ENCODE peak calls at places on chromosome 4, in four cellular contexts. One of them, this sample, is unnamed. For H3K27me3, the result is how much of the 10 kb centered on the place peaks cover.

GRCh38 chr4:172656055-172656454 is 512.6 kb upstream of the GALNT7 start:
- DNase-seq in fibroblast of lung: no peak
- DNase-seq in HCT116: no peak
- DNase-seq in hepatocyte: no peak
- DNase-seq in this sample: no peak

GRCh38 chr4:152115794-152116193 is 355.0 kb upstream of the GATB start:
- DNase-seq in HCT116: no peak
- DNase-seq in hepatocyte: no peak
- DNase-seq in fibroblast of lung: no peak
- DNase-seq in this sample: peak

GRCh38 chr4:142336251-142336934 is 509.7 kb downstream of the INPP4B start:
- DNase-seq in hepatocyte: no peak
- DNase-seq in fibroblast of lung: no peak
- DNase-seq in HCT116: no peak
- DNase-seq in this sample: no peak

GRCh38 chr4:110769578-110769977 is 146.7 kb upstream of the PITX2 start:
- DNase-seq in fibroblast of lung: no peak
- DNase-seq in HCT116: no peak
- DNase-seq in hepatocyte: no peak
- DNase-seq in this sample: no peak

GRCh38 chr4:31086771-31087330 is 366.7 kb downstream of the PCDH7 start:
- DNase-seq in HCT116: no peak
- DNase-seq in hepatocyte: no peak
- DNase-seq in fibroblast of lung: peak
- DNase-seq in this sample: no peak

GRCh38 chr4:139243448-139244365 is 36.3 kb downstream of the MGARP start:
- DNase-seq in fibroblast of lung: peak
- DNase-seq in HCT116: no peak
- DNase-seq in hepatocyte: peak
- DNase-seq in this sample: no peak

GRCh38 chr4:39464886-39465501 is 6.1 kb downstream of the LIAS start:
- DNase-seq in hepatocyte: peak
- DNase-seq in HCT116: peak
- DNase-seq in fibroblast of lung: peak
- DNase-seq in this sample: peak

GRCh38 chr4:70367813-70368212 is 7.3 kb downstream of the SMR3A start:
- DNase-seq in hepatocyte: no peak
- DNase-seq in fibroblast of lung: no peak
- DNase-seq in HCT116: no peak
- DNase-seq in this sample: no peak

GRCh38 chr4:118154643-118155042 is 120.4 kb downstream of the NDST3 start:
- DNase-seq in fibroblast of lung: peak
- DNase-seq in hepatocyte: no peak
- DNase-seq in HCT116: no peak
- DNase-seq in this sample: no peak

GRCh38 chr4:5500165-5500564 is 208.2 kb downstream of the EVC2 start:
- DNase-seq in hepatocyte: no peak
- DNase-seq in HCT116: no peak
- DNase-seq in fibroblast of lung: peak
- DNase-seq in this sample: no peak

GRCh38 chr4:48093949-48094550 is 40.0 kb downstream of the TXK start:
- DNase-seq in fibroblast of lung: peak
- DNase-seq in HCT116: no peak
- DNase-seq in hepatocyte: peak
- DNase-seq in this sample: peak

GRCh38 chr4:128512161-128512560 is 224.5 kb upstream of the PGRMC2 start:
- DNase-seq in fibroblast of lung: no peak
- DNase-seq in HCT116: no peak
- DNase-seq in hepatocyte: no peak
- DNase-seq in this sample: peak

GRCh38 chr4:108559067-108559793 is 61.1 kb upstream of the RPL34 start:
- DNase-seq in hepatocyte: no peak
- DNase-seq in fibroblast of lung: no peak
- DNase-seq in HCT116: no peak
- DNase-seq in this sample: peak

GRCh38 chr4:121633642-121634041 is 63.1 kb downstream of the ANXA5 start:
- DNase-seq in fibroblast of lung: no peak
- DNase-seq in HCT116: no peak
- DNase-seq in hepatocyte: no peak
- DNase-seq in this sample: no peak

GRCh38 chr4:175469519-175469918 is 342.5 kb downstream of the GPM6A start:
- DNase-seq in fibroblast of lung: peak
- DNase-seq in hepatocyte: peak
- DNase-seq in HCT116: no peak
- DNase-seq in this sample: peak

GRCh38 chr4:1113311-1114009 is at the start of gene RNF212:
- DNase-seq in fibroblast of lung: peak
- DNase-seq in hepatocyte: peak
- DNase-seq in HCT116: no peak
- DNase-seq in this sample: peak
- TF ChIP-seq EZH2 in fibroblast of lung: no peak
- TF ChIP-seq EZH2 in hepatocyte: no peak
- TF ChIP-seq EZH2 in HCT116: no peak
- TF ChIP-seq EZH2 in this sample: no peak

GRCh38 chr4:8545439-8545765 is 34.8 kb upstream of the GPR78 start:
- DNase-seq in fibroblast of lung: no peak
- DNase-seq in HCT116: no peak
- DNase-seq in hepatocyte: no peak
- DNase-seq in this sample: no peak
- H3K27me3 ChIP-seq in fibroblast of lung: under half
- H3K27me3 ChIP-seq in HCT116: under half
- H3K27me3 ChIP-seq in hepatocyte: under half
- H3K27me3 ChIP-seq in this sample: under half

GRCh38 chr4:54837576-54838140 is 179.9 kb downstream of the KIT start:
- DNase-seq in fibroblast of lung: no peak
- DNase-seq in hepatocyte: no peak
- DNase-seq in HCT116: no peak
- DNase-seq in this sample: peak

GRCh38 chr4:54842226-54843055 is 184.7 kb downstream of the KIT start:
- DNase-seq in hepatocyte: no peak
- DNase-seq in HCT116: no peak
- DNase-seq in fibroblast of lung: no peak
- DNase-seq in this sample: no peak

GRCh38 chr4:54840430-54840829 is 182.7 kb downstream of the KIT start:
- DNase-seq in hepatocyte: no peak
- DNase-seq in HCT116: no peak
- DNase-seq in fibroblast of lung: no peak
- DNase-seq in this sample: no peak

GRCh38 chr4:54840992-54841768 is 183.4 kb downstream of the KIT start:
- DNase-seq in fibroblast of lung: no peak
- DNase-seq in hepatocyte: peak
- DNase-seq in HCT116: no peak
- DNase-seq in this sample: peak

DNA sequence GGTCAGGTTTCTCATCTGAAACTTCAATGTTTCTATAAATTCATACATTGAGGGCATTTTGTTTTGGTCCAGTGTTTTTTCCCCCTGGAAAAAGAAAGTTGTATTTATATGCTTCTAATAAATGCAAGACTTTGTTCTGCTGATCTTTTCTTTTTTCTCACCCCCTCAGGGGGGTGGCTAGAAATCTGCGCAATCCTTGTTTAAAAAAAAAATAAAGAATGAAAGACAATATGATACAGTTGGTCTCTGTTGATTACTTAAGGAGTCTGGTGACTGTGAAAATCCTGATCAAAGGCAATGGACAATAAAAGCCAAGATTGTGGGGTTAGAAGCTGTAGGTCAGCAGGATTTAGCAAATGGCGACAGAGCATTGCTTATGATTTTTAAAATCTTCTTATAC is 180.5 kb downstream of the KIT start:
- DNase-seq in fibroblast of lung: no peak
- DNase-seq in HCT116: no peak
- DNase-seq in hepatocyte: no peak
- DNase-seq in this sample: no peak
- TF ChIP-seq EZH2 in fibroblast of lung: no peak
- TF ChIP-seq EZH2 in HCT116: no peak
- TF ChIP-seq EZH2 in hepatocyte: no peak
- TF ChIP-seq EZH2 in this sample: no peak

GRCh38 chr4:8647626-8648025 is 55.1 kb downstream of the CPZ start:
- DNase-seq in fibroblast of lung: no peak
- DNase-seq in hepatocyte: no peak
- DNase-seq in HCT116: no peak
- DNase-seq in this sample: no peak
- H3K27me3 ChIP-seq in fibroblast of lung: under half
- H3K27me3 ChIP-seq in hepatocyte: under half
- H3K27me3 ChIP-seq in HCT116: under half
- H3K27me3 ChIP-seq in this sample: half or more

GRCh38 chr4:133150643-133151300 is 1.7 kb downstream of the PCDH10 start:
- DNase-seq in hepatocyte: peak
- DNase-seq in fibroblast of lung: peak
- DNase-seq in HCT116: no peak
- DNase-seq in this sample: peak

GRCh38 chr4:133152801-133153526 is 3.9 kb downstream of the PCDH10 start:
- DNase-seq in hepatocyte: peak
- DNase-seq in fibroblast of lung: peak
- DNase-seq in HCT116: no peak
- DNase-seq in this sample: peak

GRCh38 chr4:133151681-133152329 is 2.7 kb downstream of the PCDH10 start:
- DNase-seq in fibroblast of lung: peak
- DNase-seq in hepatocyte: peak
- DNase-seq in HCT116: no peak
- DNase-seq in this sample: peak

GRCh38 chr4:133151301-133151680 is 2.2 kb downstream of the PCDH10 start:
- DNase-seq in hepatocyte: no peak
- DNase-seq in HCT116: no peak
- DNase-seq in fibroblast of lung: peak
- DNase-seq in this sample: peak

GRCh38 chr4:133152330-133152791 is 3.3 kb downstream of the PCDH10 start:
- DNase-seq in hepatocyte: no peak
- DNase-seq in fibroblast of lung: peak
- DNase-seq in HCT116: no peak
- DNase-seq in this sample: no peak
- TF ChIP-seq EZH2 in hepatocyte: no peak
- TF ChIP-seq EZH2 in fibroblast of lung: peak
- TF ChIP-seq EZH2 in HCT116: no peak
- TF ChIP-seq EZH2 in this sample: no peak